ENCODE peak calls at places on chromosome 13, in five cellular contexts. R is OCI-LY7; O is body of pancreas; K is aorta; G is CD8-positive, alpha-beta T cell. B is an unnamed sample.

GRCh38 chr13:49563513-49563912 is 21.8 kb downstream of the RCBTB1 start:
- DNase-seq in R (no peak), O (no peak), K (no peak), G (no peak), B (no peak)

GRCh38 chr13:66585669-66586203 is 644.4 kb downstream of the PCDH9 start:
- DNase-seq in R (no peak), O (no peak), K (no peak), G (no peak), B (no peak)

GRCh38 chr13:57787058-57787791 is 155.7 kb downstream of the PCDH17 start:
- DNase-seq in R (no peak), O (no peak), K (no peak), G (no peak), B (no peak)

GRCh38 chr13:34070544-34071303 is 252.8 kb downstream of the RFC3 start:
- DNase-seq in R (no peak), O (no peak), K (no peak), G (no peak), B (no peak)

GRCh38 chr13:110218601-110219201 is 88.3 kb downstream of the COL4A1 start:
- DNase-seq in R (no peak), O (no peak), K (no peak), G (no peak), B (no peak)

GRCh38 chr13:58080806-58081205 is 449.3 kb downstream of the PCDH17 start:
- DNase-seq in R (no peak), O (no peak), K (no peak), G (no peak), B (no peak)

GRCh38 chr13:33497146-33497845 is 211.7 kb upstream of the STARD13 start:
- DNase-seq in R (no peak), O (no peak), K (no peak), G (no peak), B (no peak)

GRCh38 chr13:48976677-48977625 is 1.2 kb downstream of the FNDC3A start:
- DNase-seq in R (peak; percentile 19), O (no peak), K (no peak), G (no peak), B (peak; percentile 33)

GRCh38 chr13:28568286-28568685 is 73.4 kb upstream of the FLT1 start:
- DNase-seq in R (no peak), O (peak; percentile 86), K (no peak), G (no peak), B (no peak)

GRCh38 chr13:72983085-72983768 is 75.6 kb upstream of the KLF5 start:
- DNase-seq in R (no peak), O (peak; percentile 53), K (no peak), G (no peak), B (no peak)

GRCh38 chr13:29524176-29524575 is 71.3 kb downstream of the SLC7A1 start:
- DNase-seq in R (no peak), O (no peak), K (peak; percentile 88), G (no peak), B (no peak)

GRCh38 chr13:38421590-38422560 is 72.2 kb downstream of the UFM1 start:
- DNase-seq in R (no peak), O (no peak), K (no peak), G (no peak), B (no peak)

GRCh38 chr13:76223565-76223964 is 587.4 kb downstream of the LMO7 start:
- DNase-seq in R (no peak), O (no peak), K (no peak), G (no peak), B (no peak)

GRCh38 chr13:41960700-41961697 is at the start of gene VWA8:
- DNase-seq in R (peak; percentile 91), O (peak; percentile 81), K (peak; percentile 94), G (peak; percentile 86), B (no peak)

GRCh38 chr13:76892488-76892887 is 6.3 kb upstream of the KCTD12 start:
- DNase-seq in R (no peak), O (no peak), K (no peak), G (no peak), B (no peak)

GRCh38 chr13:99658266-99658991 is 157.2 kb downstream of the TM9SF2 start:
- DNase-seq in R (no peak), O (no peak), K (peak; percentile 82), G (peak; percentile 48), B (no peak)

GRCh38 chr13:72839831-72840426 is 58.0 kb downstream of the PIBF1 start:
- DNase-seq in R (peak; percentile 39), O (peak; percentile 61), K (no peak), G (peak; percentile 20), B (no peak)

GRCh38 chr13:33639640-33640080 is 178.3 kb upstream of the RFC3 start:
- DNase-seq in R (peak; percentile 25), O (no peak), K (no peak), G (no peak), B (no peak)

GRCh38 chr13:40622761-40623160 is 43.7 kb downstream of the FOXO1 start:
- DNase-seq in R (no peak), O (no peak), K (no peak), G (no peak), B (no peak)

GRCh38 chr13:40626977-40627376 is 39.5 kb downstream of the FOXO1 start:
- DNase-seq in R (no peak), O (no peak), K (no peak), G (no peak), B (no peak)

GRCh38 chr13:40629678-40630384 is 36.6 kb downstream of the FOXO1 start:
- DNase-seq in R (peak; percentile 78), O (no peak), K (no peak), G (no peak), B (no peak)

GRCh38 chr13:40624338-40624737 is 42.1 kb downstream of the FOXO1 start:
- DNase-seq in R (no peak), O (no peak), K (no peak), G (peak; percentile 37), B (no peak)

GRCh38 chr13:40626566-40626965 is 39.9 kb downstream of the FOXO1 start:
- DNase-seq in R (peak; percentile 34), O (no peak), K (no peak), G (no peak), B (no peak)
- H3K4me1 ChIP-seq in R (peaks cover 77% of the 10 kb centered on the region), O (peaks cover 73% of the 10 kb centered on the region), K (peaks cover 12% of the 10 kb centered on the region), G (peaks cover 83% of the 10 kb centered on the region), B (peaks cover 69% of the 10 kb centered on the region)

GRCh38 chr13:111302045-111302722 is 18.3 kb upstream of the TEX29 start:
- DNase-seq in R (no peak), O (no peak), K (no peak), G (no peak), B (no peak)

GRCh38 chr13:111303559-111303958 is 16.9 kb upstream of the TEX29 start:
- DNase-seq in R (no peak), O (no peak), K (no peak), G (no peak), B (no peak)

GRCh38 chr13:111304603-111305289 is 15.7 kb upstream of the TEX29 start:
- DNase-seq in R (no peak), O (no peak), K (no peak), G (no peak), B (no peak)

GRCh38 chr13:111298214-111298975 is 22.0 kb upstream of the TEX29 start:
- DNase-seq in R (no peak), O (no peak), K (no peak), G (no peak), B (no peak)

DNA sequence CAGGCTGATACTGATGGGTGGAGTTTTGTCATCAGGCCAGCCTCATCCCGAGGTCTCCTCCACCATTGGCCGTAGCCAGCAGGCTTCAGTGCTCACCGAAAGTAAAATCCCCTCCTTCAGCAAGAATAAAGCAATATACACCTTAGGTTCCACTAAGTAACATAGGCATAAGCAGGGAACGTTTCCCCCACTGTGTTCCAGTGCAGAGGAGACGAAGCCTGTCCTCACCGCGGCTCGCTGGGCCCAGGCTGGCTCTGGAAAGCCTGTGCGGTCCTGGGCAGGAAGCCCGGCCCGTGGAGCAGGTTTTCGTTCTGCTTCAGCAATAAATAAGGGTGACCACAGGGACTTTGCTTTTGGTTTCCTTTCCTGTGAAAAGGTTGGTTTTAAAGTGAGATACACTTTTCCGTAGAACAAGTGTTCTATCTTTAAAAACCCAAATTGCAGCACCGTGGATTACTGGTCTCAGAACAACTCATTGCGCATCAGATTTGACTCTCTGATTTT is 16.3 kb upstream of the TEX29 start:
- DNase-seq in R (no peak), O (no peak), K (no peak), G (no peak), B (no peak)
- H3K36me3 ChIP-seq in R (peaks cover 70% of the 10 kb centered on the region), O (no peaks in the 10 kb centered on the region), K (peaks cover 14% of the 10 kb centered on the region), G (peaks cover 21% of the 10 kb centered on the region), B (peaks cover 98% of the 10 kb centered on the region)

DNA sequence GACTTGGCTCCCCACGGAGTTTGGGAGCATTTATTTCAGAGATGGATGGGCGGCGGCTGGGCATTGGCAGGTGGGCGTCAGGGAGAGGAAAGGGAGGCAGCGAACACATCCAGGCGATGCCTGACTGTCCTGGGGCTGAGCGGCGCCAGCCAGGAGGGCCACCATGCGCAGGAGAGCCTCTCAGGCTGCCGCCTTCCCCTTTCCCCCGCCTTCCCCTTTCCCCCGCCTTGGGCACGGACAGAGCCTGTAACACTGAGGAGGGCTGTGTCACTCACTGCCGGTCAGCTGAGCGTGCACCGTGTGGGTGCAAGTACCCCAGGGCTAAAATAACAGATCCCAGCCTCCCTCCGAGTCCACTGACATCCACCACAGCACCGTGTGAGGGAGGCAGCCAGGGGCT is 11.4 kb downstream of the MCF2L start:
- DNase-seq in R (no peak), O (no peak), K (no peak), G (no peak), B (no peak)
- H3K4me3 ChIP-seq in R (no peak overlapping the region), O (no peak overlapping the region), K (no peak overlapping the region), G (no peak overlapping the region), B (peak overlapping the region; percentile 42)

GRCh38 chr13:113818700-113819295 is 45.1 kb downstream of the GAS6 start:
- DNase-seq in R (no peak), O (no peak), K (no peak), G (no peak), B (no peak)

GRCh38 chr13:113816248-113816924 is 47.5 kb downstream of the GAS6 start:
- DNase-seq in R (no peak), O (no peak), K (no peak), G (no peak), B (no peak)

GRCh38 chr13:113815151-113816058 is 48.5 kb downstream of the GAS6 start:
- DNase-seq in R (peak; percentile 84), O (no peak), K (no peak), G (no peak), B (no peak)

GRCh38 chr13:113817860-113818691 is 45.8 kb downstream of the GAS6 start:
- DNase-seq in R (no peak), O (no peak), K (peak; percentile 77), G (no peak), B (no peak)

DNA sequence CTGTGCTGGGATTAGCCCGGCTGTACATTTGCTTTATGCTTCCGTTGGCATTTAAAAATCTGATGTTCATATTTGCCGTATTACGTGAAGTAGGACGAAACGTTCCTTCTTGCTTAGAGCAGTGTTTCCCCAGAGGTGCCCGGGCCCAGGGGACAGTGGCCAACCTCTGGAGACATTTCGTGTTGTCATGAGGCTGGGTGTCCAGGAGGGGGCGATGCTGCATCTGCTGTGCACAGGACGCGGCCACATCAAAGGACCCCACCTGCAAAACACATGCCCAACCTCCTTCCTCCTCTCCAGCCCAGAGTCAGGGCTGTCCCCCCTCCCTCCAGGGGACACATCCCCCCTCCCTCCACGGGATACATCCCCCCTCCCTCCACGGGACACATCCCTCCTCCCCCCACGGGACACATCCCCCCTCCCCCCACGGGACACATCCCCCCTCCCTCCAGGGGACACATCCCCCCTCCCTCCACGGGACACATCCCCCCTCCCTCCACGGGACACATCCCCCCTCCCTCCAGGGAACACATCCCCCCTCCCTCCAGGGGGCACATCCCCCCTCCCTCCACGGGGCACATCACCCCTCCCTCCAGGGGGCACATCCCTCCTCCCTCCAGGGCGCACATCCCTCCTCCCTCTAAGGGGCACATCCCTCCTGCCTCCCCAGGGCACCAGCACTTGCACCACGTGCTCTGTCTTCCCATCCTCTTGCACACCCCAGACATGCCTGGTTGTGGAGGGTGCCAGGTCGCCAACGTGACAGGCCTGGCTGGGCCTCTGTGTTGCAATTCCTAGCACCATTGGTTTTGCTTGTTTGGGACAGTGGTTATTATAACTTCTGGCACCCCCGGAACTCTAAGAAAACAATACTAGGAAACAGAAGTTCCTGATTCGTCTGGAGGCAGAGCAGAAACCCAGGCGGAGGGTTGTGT is 46.7 kb downstream of the GAS6 start:
- DNase-seq in R (peak; percentile 83), O (peak; percentile 96), K (peak; percentile 96), G (peak; percentile 90), B (peak; percentile 59)
- H3K4me1 ChIP-seq in R (peaks cover 4% of the 10 kb centered on the region), O (peaks cover 36% of the 10 kb centered on the region), K (no peaks in the 10 kb centered on the region), G (peaks cover 10% of the 10 kb centered on the region), B (peaks cover 33% of the 10 kb centered on the region)

B was measured in esophagus squamous epithelium.